ENCODE peak calls at places on chromosomes 5 and 9, in seven cellular contexts. D is stimulated activated CD4-positive, alpha-beta T cell treated with anti-CD3 and anti-CD28 coated beads, Interleukin-4, amount 100 ng/mL, for 1 hour; N is CD4-positive, alpha-beta T cell; T is SW 1271; S is HCT116; I is activated T-helper 1 cell treated with anti-CD3 and anti-CD28 coated beads, Interleukin-2, amount 50 U/mL, for 16 hours; M is stimulated activated naive CD4-positive, alpha-beta T cell treated with Interleukin-2 at 50 U/mL for 16 hours. U is an unnamed sample.

GRCh38 chr9:70832487-70832886 is 288.9 kb downstream of the TRPM3 start:
- DNase-seq in D (no peak), N (no peak), T (no peak), S (no peak), I (no peak), M (no peak), U (no peak)

GRCh38 chr9:33222031-33222430 is 17.9 kb upstream of the SPINK4 start:
- DNase-seq in D (no peak), N (no peak), T (no peak), S (no peak), I (no peak), M (no peak), U (no peak)

GRCh38 chr9:82488702-82489578 is 500.4 kb downstream of the SPATA31D1 start:
- DNase-seq in D (no peak), N (no peak), T (no peak), S (no peak), I (no peak), M (no peak), U (no peak)

GRCh38 chr5:109921735-109922395 is 232.1 kb downstream of the MAN2A1 start:
- DNase-seq in D (peak), N (peak), T (no peak), S (no peak), I (peak), M (no peak), U (no peak)

GRCh38 chr9:112601646-112602045 is 115.0 kb downstream of the KIAA1958 start:
- DNase-seq in D (no peak), N (no peak), T (no peak), S (no peak), I (no peak), M (no peak), U (no peak)

GRCh38 chr9:113844466-113844865 is 31.6 kb upstream of the ZNF618 start:
- DNase-seq in D (no peak), N (no peak), T (no peak), S (no peak), I (no peak), M (no peak), U (no peak)

GRCh38 chr5:168427224-168427623 is 59.0 kb upstream of the RARS1 start:
- DNase-seq in D (no peak), N (no peak), T (no peak), S (no peak), I (no peak), M (no peak), U (no peak)

GRCh38 chr5:43564289-43564850 is 7.5 kb upstream of the PAIP1 start:
- DNase-seq in D (no peak), N (no peak), T (no peak), S (no peak), I (no peak), M (no peak), U (no peak)

GRCh38 chr9:27539479-27540441 is 10.1 kb upstream of the MOB3B start:
- DNase-seq in D (no peak), N (no peak), T (no peak), S (no peak), I (no peak), M (no peak), U (no peak)

GRCh38 chr5:54643679-54644078 is 126.1 kb downstream of the SNX18 start:
- DNase-seq in D (no peak), N (no peak), T (peak), S (peak), I (no peak), M (no peak), U (no peak)

GRCh38 chr9:77712533-77713130 is 64.5 kb upstream of the GNA14 start:
- DNase-seq in D (no peak), N (no peak), T (peak), S (no peak), I (no peak), M (no peak), U (no peak)

GRCh38 chr9:135098400-135099105 is 11.1 kb downstream of the OLFM1 start:
- DNase-seq in D (no peak), N (no peak), T (no peak), S (no peak), I (no peak), M (no peak), U (no peak)

GRCh38 chr9:98401140-98402025 is 145.9 kb upstream of the TBC1D2 start:
- DNase-seq in D (no peak), N (no peak), T (no peak), S (no peak), I (no peak), M (no peak), U (no peak)

GRCh38 chr5:60545526-60545925 is 154.4 kb downstream of the DEPDC1B start:
- DNase-seq in D (no peak), N (no peak), T (no peak), S (no peak), I (no peak), M (no peak), U (no peak)

GRCh38 chr9:21923694-21924093 is 70.5 kb downstream of the CDKN2A start:
- DNase-seq in D (no peak), N (no peak), T (no peak), S (no peak), I (no peak), M (no peak), U (no peak)

GRCh38 chr5:136295914-136296313 is 69.4 kb downstream of the TRPC7 start:
- DNase-seq in D (no peak), N (no peak), T (no peak), S (no peak), I (no peak), M (no peak), U (no peak)

GRCh38 chr5:126009566-126009965 is 413.6 kb upstream of the GRAMD2B start:
- DNase-seq in D (no peak), N (no peak), T (no peak), S (no peak), I (no peak), M (no peak), U (no peak)

GRCh38 chr5:169272731-169273401 is 28.1 kb downstream of the SLIT3 start:
- DNase-seq in D (no peak), N (no peak), T (no peak), S (no peak), I (no peak), M (no peak), U (no peak)

GRCh38 chr9:96612105-96612965 is 7.3 kb downstream of the CDC14B start:
- DNase-seq in D (no peak), N (no peak), T (no peak), S (no peak), I (no peak), M (no peak), U (no peak)

GRCh38 chr5:122313941-122314340 is 1.9 kb downstream of the SNCAIP start:
- DNase-seq in D (no peak), N (no peak), T (no peak), S (no peak), I (no peak), M (no peak), U (no peak)

GRCh38 chr9:69207503-69207902 is 33.4 kb downstream of the TJP2 start:
- DNase-seq in D (no peak), N (no peak), T (no peak), S (no peak), I (no peak), M (no peak), U (no peak)

GRCh38 chr9:110131499-110131898 is 76.5 kb downstream of the C9orf152 start:
- DNase-seq in D (no peak), N (no peak), T (peak), S (no peak), I (no peak), M (no peak), U (no peak)

GRCh38 chr5:126676195-126676624 is 75.5 kb downstream of the PHAX start:
- DNase-seq in D (peak), N (peak), T (peak), S (peak), I (peak), M (peak), U (peak)

GRCh38 chr5:36078430-36078829 is 11.7 kb upstream of the UGT3A2 start:
- DNase-seq in D (no peak), N (no peak), T (no peak), S (no peak), I (no peak), M (no peak), U (no peak)

GRCh38 chr5:84383296-84383815 is 1.3 kb downstream of the EDIL3 start:
- DNase-seq in D (no peak), N (no peak), T (no peak), S (no peak), I (no peak), M (no peak), U (no peak)

GRCh38 chr9:136711751-136712689 is at the start of gene DIPK1B:
- DNase-seq in D (no peak), N (no peak), T (no peak), S (no peak), I (no peak), M (no peak), U (no peak)

GRCh38 chr5:2260211-2260985 is 377.7 kb upstream of the IRX4 start:
- DNase-seq in D (no peak), N (no peak), T (no peak), S (no peak), I (no peak), M (no peak), U (no peak)

GRCh38 chr9:35908484-35909125 is 685 bp upstream of the SPAAR start:
- DNase-seq in D (no peak), N (no peak), T (no peak), S (no peak), I (no peak), M (no peak), U (no peak)

GRCh38 chr9:306907-307306 is 92.2 kb downstream of the DOCK8 start:
- DNase-seq in D (peak), N (peak), T (no peak), S (no peak), I (peak), M (peak), U (no peak)

GRCh38 chr5:5178121-5178520 is 38.0 kb downstream of the ADAMTS16 start:
- DNase-seq in D (no peak), N (no peak), T (no peak), S (no peak), I (no peak), M (no peak), U (no peak)

GRCh38 chr9:6931913-6932312 is 174.1 kb downstream of the KDM4C start:
- DNase-seq in D (peak), N (no peak), T (no peak), S (peak), I (no peak), M (peak), U (no peak)

GRCh38 chr5:173925449-173926071 is 37.4 kb downstream of the CPEB4 start:
- DNase-seq in D (peak), N (peak), T (peak), S (peak), I (peak), M (peak), U (no peak)

GRCh38 chr5:154770111-154770510 is 14.9 kb downstream of the LARP1 start:
- DNase-seq in D (no peak), N (no peak), T (no peak), S (no peak), I (no peak), M (no peak), U (no peak)

GRCh38 chr9:28301281-28301680 is 728.0 kb upstream of the C9orf72 start:
- DNase-seq in D (no peak), N (no peak), T (no peak), S (no peak), I (no peak), M (no peak), U (no peak)

GRCh38 chr9:95090871-95091573 is 226.5 kb downstream of the FANCC start:
- DNase-seq in D (no peak), N (no peak), T (no peak), S (no peak), I (no peak), M (no peak), U (no peak)

GRCh38 chr5:88666761-88667186 is 216.2 kb downstream of the MEF2C start:
- DNase-seq in D (no peak), N (no peak), T (no peak), S (no peak), I (no peak), M (no peak), U (no peak)

U was measured in T-helper 17 cell.